ENCODE peak calls at places on chromosome 21, in eight cellular contexts. One of them, this sample, is unnamed.
A peak's percentile ranks its signal among the peaks of the same experiment; 100 is the strongest.

GRCh38 chr21:45544449-45545235 is 2.4 kb upstream of the SLC19A1 start:
- DNase-seq in lower lobe of right lung: peak; percentile 27
- DNase-seq in heart left ventricle: peak; percentile 4
- DNase-seq in GM20000: peak; percentile 10
- DNase-seq in ovary: peak; percentile 7
- DNase-seq in GM06990: no peak
- DNase-seq in foreskin fibroblast: no peak
- DNase-seq in type B pancreatic cell: peak; percentile 64
- DNase-seq in this sample: no peak

GRCh38 chr21:13937236-13937635 is 273.5 kb downstream of the LIPI start:
- DNase-seq in lower lobe of right lung: peak; percentile 34
- DNase-seq in heart left ventricle: no peak
- DNase-seq in GM20000: no peak
- DNase-seq in ovary: no peak
- DNase-seq in GM06990: no peak
- DNase-seq in foreskin fibroblast: no peak
- DNase-seq in type B pancreatic cell: no peak
- DNase-seq in this sample: no peak

GRCh38 chr21:29372063-29372802 is 73.5 kb downstream of the BACH1 start:
- DNase-seq in lower lobe of right lung: no peak
- DNase-seq in heart left ventricle: peak; percentile 66
- DNase-seq in GM20000: peak; percentile 73
- DNase-seq in ovary: peak; percentile 28
- DNase-seq in GM06990: peak; percentile 44
- DNase-seq in foreskin fibroblast: peak; percentile 89
- DNase-seq in type B pancreatic cell: no peak
- DNase-seq in this sample: peak; percentile 52

GRCh38 chr21:18334066-18334465 is 69.5 kb downstream of the TMPRSS15 start:
- DNase-seq in lower lobe of right lung: no peak
- DNase-seq in heart left ventricle: no peak
- DNase-seq in GM20000: no peak
- DNase-seq in ovary: no peak
- DNase-seq in GM06990: no peak
- DNase-seq in foreskin fibroblast: no peak
- DNase-seq in type B pancreatic cell: no peak
- DNase-seq in this sample: no peak

GRCh38 chr21:15063081-15063820 is 1.5 kb downstream of the NRIP1 start:
- DNase-seq in lower lobe of right lung: no peak
- DNase-seq in heart left ventricle: no peak
- DNase-seq in GM20000: peak; percentile 27
- DNase-seq in ovary: no peak
- DNase-seq in GM06990: no peak
- DNase-seq in foreskin fibroblast: peak; percentile 22
- DNase-seq in type B pancreatic cell: no peak
- DNase-seq in this sample: no peak

GRCh38 chr21:29164330-29164942 is 34.0 kb downstream of the MAP3K7CL start:
- DNase-seq in lower lobe of right lung: no peak
- DNase-seq in heart left ventricle: no peak
- DNase-seq in GM20000: peak; percentile 36
- DNase-seq in ovary: no peak
- DNase-seq in GM06990: no peak
- DNase-seq in foreskin fibroblast: peak; percentile 87
- DNase-seq in type B pancreatic cell: no peak
- DNase-seq in this sample: peak; percentile 64

GRCh38 chr21:17925900-17926299 is 106.7 kb upstream of the C21orf91 start:
- DNase-seq in lower lobe of right lung: no peak
- DNase-seq in heart left ventricle: no peak
- DNase-seq in GM20000: no peak
- DNase-seq in ovary: no peak
- DNase-seq in GM06990: no peak
- DNase-seq in foreskin fibroblast: peak; percentile 24
- DNase-seq in type B pancreatic cell: no peak
- DNase-seq in this sample: no peak

GRCh38 chr21:29349702-29350101 is 51.0 kb downstream of the BACH1 start:
- DNase-seq in lower lobe of right lung: peak; percentile 55
- DNase-seq in heart left ventricle: no peak
- DNase-seq in GM20000: no peak
- DNase-seq in ovary: no peak
- DNase-seq in GM06990: no peak
- DNase-seq in foreskin fibroblast: no peak
- DNase-seq in type B pancreatic cell: no peak
- DNase-seq in this sample: no peak

GRCh38 chr21:36255650-36256047 is 64.3 kb upstream of the MORC3 start:
- DNase-seq in lower lobe of right lung: no peak
- DNase-seq in heart left ventricle: no peak
- DNase-seq in GM20000: peak; percentile 76
- DNase-seq in ovary: no peak
- DNase-seq in GM06990: peak; percentile 73
- DNase-seq in foreskin fibroblast: peak; percentile 8
- DNase-seq in type B pancreatic cell: no peak
- DNase-seq in this sample: no peak

GRCh38 chr21:40160911-40161310 is 293.7 kb downstream of the PCP4 start:
- DNase-seq in lower lobe of right lung: no peak
- DNase-seq in heart left ventricle: no peak
- DNase-seq in GM20000: no peak
- DNase-seq in ovary: no peak
- DNase-seq in GM06990: no peak
- DNase-seq in foreskin fibroblast: no peak
- DNase-seq in type B pancreatic cell: no peak
- DNase-seq in this sample: no peak

GRCh38 chr21:16239659-16240265 is 510.0 kb downstream of the USP25 start:
- DNase-seq in lower lobe of right lung: no peak
- DNase-seq in heart left ventricle: no peak
- DNase-seq in GM20000: no peak
- DNase-seq in ovary: no peak
- DNase-seq in GM06990: no peak
- DNase-seq in foreskin fibroblast: no peak
- DNase-seq in type B pancreatic cell: no peak
- DNase-seq in this sample: no peak

GRCh38 chr21:28633803-28634572 is 358.7 kb downstream of the LTN1 start:
- DNase-seq in lower lobe of right lung: no peak
- DNase-seq in heart left ventricle: peak; percentile 66
- DNase-seq in GM20000: no peak
- DNase-seq in ovary: no peak
- DNase-seq in GM06990: no peak
- DNase-seq in foreskin fibroblast: peak; percentile 73
- DNase-seq in type B pancreatic cell: no peak
- DNase-seq in this sample: no peak

GRCh38 chr21:35988396-35989140 is 71.8 kb downstream of the SETD4 start:
- DNase-seq in lower lobe of right lung: no peak
- DNase-seq in heart left ventricle: no peak
- DNase-seq in GM20000: no peak
- DNase-seq in ovary: no peak
- DNase-seq in GM06990: no peak
- DNase-seq in foreskin fibroblast: no peak
- DNase-seq in type B pancreatic cell: no peak
- DNase-seq in this sample: no peak

GRCh38 chr21:39593522-39593921 is 19.2 kb upstream of the B3GALT5 start:
- DNase-seq in lower lobe of right lung: no peak
- DNase-seq in heart left ventricle: no peak
- DNase-seq in GM20000: no peak
- DNase-seq in ovary: no peak
- DNase-seq in GM06990: no peak
- DNase-seq in foreskin fibroblast: peak; percentile 11
- DNase-seq in type B pancreatic cell: no peak
- DNase-seq in this sample: no peak

GRCh38 chr21:37458669-37459276 is 92.2 kb downstream of the DYRK1A start:
- DNase-seq in lower lobe of right lung: no peak
- DNase-seq in heart left ventricle: no peak
- DNase-seq in GM20000: no peak
- DNase-seq in ovary: no peak
- DNase-seq in GM06990: no peak
- DNase-seq in foreskin fibroblast: no peak
- DNase-seq in type B pancreatic cell: no peak
- DNase-seq in this sample: no peak

DNA sequence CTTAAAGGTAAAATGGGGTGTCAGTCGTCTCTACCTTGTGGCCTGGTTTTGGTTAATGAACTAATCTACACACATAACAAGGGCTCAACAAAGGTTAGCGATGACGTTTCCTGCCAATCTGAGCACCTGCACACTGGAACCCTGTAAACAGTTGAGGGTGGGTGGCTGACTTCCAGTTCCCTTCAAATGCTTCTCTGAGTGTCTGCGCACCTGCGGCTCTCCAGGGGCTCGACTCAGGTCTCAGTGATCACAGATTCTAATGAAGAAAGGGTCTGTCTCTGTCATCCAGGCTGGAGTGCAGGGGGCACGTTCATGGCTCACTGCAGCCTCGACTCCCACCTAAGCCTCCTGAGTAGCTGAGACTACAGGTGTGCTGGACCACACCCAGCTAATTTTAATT is 3.3 kb upstream of the AGPAT3 start:
- DNase-seq in lower lobe of right lung: no peak
- DNase-seq in heart left ventricle: no peak
- DNase-seq in GM20000: no peak
- DNase-seq in ovary: no peak
- DNase-seq in GM06990: no peak
- DNase-seq in foreskin fibroblast: no peak
- DNase-seq in type B pancreatic cell: no peak
- DNase-seq in this sample: no peak
- TF ChIP-seq CTCF in lower lobe of right lung: no peak
- TF ChIP-seq CTCF in heart left ventricle: no peak
- TF ChIP-seq CTCF in GM20000: no peak
- TF ChIP-seq CTCF in ovary: no peak
- TF ChIP-seq CTCF in GM06990: no peak
- TF ChIP-seq CTCF in foreskin fibroblast: no peak
- TF ChIP-seq CTCF in type B pancreatic cell: no peak
- TF ChIP-seq CTCF in this sample: no peak

DNA sequence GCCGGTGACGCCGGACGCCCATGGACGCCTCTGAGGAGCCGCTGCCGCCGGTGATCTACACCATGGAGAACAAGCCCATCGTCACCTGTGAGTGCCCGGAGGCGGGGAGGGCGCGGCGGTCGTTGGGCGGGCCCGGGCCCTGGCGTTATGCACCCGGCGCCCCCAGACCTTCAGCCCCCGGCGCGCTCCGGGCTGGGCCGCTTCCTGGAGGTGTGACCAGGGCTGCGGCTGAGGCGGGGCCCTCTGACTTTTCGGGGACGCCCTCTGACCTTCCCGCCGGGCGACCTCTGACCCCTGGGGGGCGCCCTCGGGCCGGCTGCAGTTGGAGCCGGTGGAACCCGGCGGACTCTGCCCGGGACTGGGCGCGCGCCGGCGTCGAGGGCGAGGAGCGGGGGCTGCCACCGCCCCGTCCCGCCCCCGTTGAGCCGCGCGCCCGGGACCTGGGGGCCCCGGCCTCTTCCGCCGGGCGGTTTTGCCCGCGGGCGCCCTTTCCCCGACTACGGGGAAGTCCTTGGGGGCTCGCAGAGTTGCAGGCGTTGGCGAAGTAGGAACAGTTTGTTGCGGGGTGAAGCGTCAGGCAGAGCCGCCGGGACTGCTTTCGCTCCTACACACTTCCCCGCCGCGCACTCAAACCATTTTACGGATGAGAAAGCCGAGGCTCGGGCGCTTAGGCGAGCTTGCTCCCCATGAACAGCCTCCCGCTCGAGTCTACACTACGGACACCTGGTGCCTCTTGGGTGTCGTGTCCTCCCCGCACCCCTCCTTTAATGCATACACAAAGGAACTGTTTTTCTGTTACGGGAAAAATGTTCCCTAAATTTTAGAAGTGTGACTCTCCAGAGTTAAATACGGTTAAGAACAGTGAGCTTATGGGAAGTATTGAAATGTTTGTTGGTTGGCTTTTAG is 618 bp downstream of the TRAPPC10 start:
- DNase-seq in lower lobe of right lung: peak; percentile 82
- DNase-seq in heart left ventricle: peak; percentile 64
- DNase-seq in GM20000: peak; percentile 97
- DNase-seq in ovary: peak; percentile 28
- DNase-seq in GM06990: peak; percentile 87
- DNase-seq in foreskin fibroblast: peak; percentile 55
- DNase-seq in type B pancreatic cell: peak; percentile 76
- DNase-seq in this sample: no peak
- TF ChIP-seq CTCF in lower lobe of right lung: peak; percentile 27
- TF ChIP-seq CTCF in heart left ventricle: peak; percentile 42
- TF ChIP-seq CTCF in GM20000: peak; percentile 63
- TF ChIP-seq CTCF in ovary: no peak
- TF ChIP-seq CTCF in GM06990: peak; percentile 61
- TF ChIP-seq CTCF in foreskin fibroblast: no peak
- TF ChIP-seq CTCF in type B pancreatic cell: peak; percentile 48
- TF ChIP-seq CTCF in this sample: no peak

GRCh38 chr21:31918250-31918775 is 45.5 kb downstream of the HUNK start:
- DNase-seq in lower lobe of right lung: no peak
- DNase-seq in heart left ventricle: no peak
- DNase-seq in GM20000: no peak
- DNase-seq in ovary: no peak
- DNase-seq in GM06990: no peak
- DNase-seq in foreskin fibroblast: no peak
- DNase-seq in type B pancreatic cell: no peak
- DNase-seq in this sample: no peak
- TF ChIP-seq CTCF in lower lobe of right lung: no peak
- TF ChIP-seq CTCF in heart left ventricle: no peak
- TF ChIP-seq CTCF in GM20000: no peak
- TF ChIP-seq CTCF in ovary: no peak
- TF ChIP-seq CTCF in GM06990: no peak
- TF ChIP-seq CTCF in foreskin fibroblast: no peak
- TF ChIP-seq CTCF in type B pancreatic cell: peak; percentile 38
- TF ChIP-seq CTCF in this sample: no peak

GRCh38 chr21:44485254-44485793 is 30.0 kb downstream of the LRRC3 start:
- DNase-seq in lower lobe of right lung: no peak
- DNase-seq in heart left ventricle: no peak
- DNase-seq in GM20000: no peak
- DNase-seq in ovary: no peak
- DNase-seq in GM06990: no peak
- DNase-seq in foreskin fibroblast: peak; percentile 48
- DNase-seq in type B pancreatic cell: peak; percentile 82
- DNase-seq in this sample: no peak
- TF ChIP-seq CTCF in lower lobe of right lung: no peak
- TF ChIP-seq CTCF in heart left ventricle: no peak
- TF ChIP-seq CTCF in GM20000: no peak
- TF ChIP-seq CTCF in ovary: no peak
- TF ChIP-seq CTCF in GM06990: no peak
- TF ChIP-seq CTCF in foreskin fibroblast: no peak
- TF ChIP-seq CTCF in type B pancreatic cell: peak; percentile 78
- TF ChIP-seq CTCF in this sample: no peak

GRCh38 chr21:41663805-41664788 is 102.8 kb downstream of the RIPK4 start:
- DNase-seq in lower lobe of right lung: peak; percentile 76
- DNase-seq in heart left ventricle: no peak
- DNase-seq in GM20000: no peak
- DNase-seq in ovary: no peak
- DNase-seq in GM06990: no peak
- DNase-seq in foreskin fibroblast: peak; percentile 46
- DNase-seq in type B pancreatic cell: no peak
- DNase-seq in this sample: no peak
- TF ChIP-seq CTCF in lower lobe of right lung: no peak
- TF ChIP-seq CTCF in heart left ventricle: no peak
- TF ChIP-seq CTCF in GM20000: no peak
- TF ChIP-seq CTCF in ovary: no peak
- TF ChIP-seq CTCF in GM06990: no peak
- TF ChIP-seq CTCF in foreskin fibroblast: no peak
- TF ChIP-seq CTCF in type B pancreatic cell: no peak
- TF ChIP-seq CTCF in this sample: no peak

DNA sequence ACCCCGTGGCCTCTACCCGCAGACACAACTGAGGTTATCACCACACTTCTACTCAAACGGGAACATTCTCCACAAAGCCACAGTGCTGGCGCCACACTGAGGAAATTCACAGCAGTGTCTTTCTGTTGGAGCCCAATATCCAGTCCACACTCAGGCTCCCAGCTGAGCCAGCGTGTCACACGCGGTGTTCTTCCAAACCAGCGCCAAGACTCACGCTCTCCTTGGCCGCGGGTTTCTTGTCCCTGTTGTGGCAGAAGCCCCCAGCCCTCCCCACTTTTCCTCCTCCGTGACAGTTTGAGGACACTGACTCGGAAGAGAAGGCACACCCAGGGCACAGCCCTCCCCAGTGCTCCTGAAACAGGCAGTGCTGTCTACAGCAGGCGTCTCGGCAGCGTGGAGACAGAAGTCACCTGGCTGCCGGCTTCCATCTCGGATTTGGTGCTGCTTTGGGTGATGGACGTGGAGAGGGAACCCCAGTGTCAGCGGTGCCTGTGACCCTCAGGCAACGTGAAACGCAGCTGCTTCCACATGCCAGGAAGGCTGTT is 35.4 kb upstream of the AGPAT3 start:
- DNase-seq in lower lobe of right lung: no peak
- DNase-seq in heart left ventricle: no peak
- DNase-seq in GM20000: peak; percentile 10
- DNase-seq in ovary: no peak
- DNase-seq in GM06990: no peak
- DNase-seq in foreskin fibroblast: no peak
- DNase-seq in type B pancreatic cell: no peak
- DNase-seq in this sample: no peak
- TF ChIP-seq CTCF in lower lobe of right lung: peak; percentile 10
- TF ChIP-seq CTCF in heart left ventricle: no peak
- TF ChIP-seq CTCF in GM20000: no peak
- TF ChIP-seq CTCF in ovary: no peak
- TF ChIP-seq CTCF in GM06990: peak; percentile 6
- TF ChIP-seq CTCF in foreskin fibroblast: no peak
- TF ChIP-seq CTCF in type B pancreatic cell: no peak
- TF ChIP-seq CTCF in this sample: no peak